ENCODE peak calls at places on chromosomes 12 and 14, in four cellular contexts. R is breast epithelium, I is lower leg skin, V is transverse colon. O is an unnamed sample.

GRCh38 chr12:87678453-87678852 is 350.7 kb downstream of the C12orf50 start:
- DNase-seq in R (no peak), I (no peak), V (no peak), O (no peak)

GRCh38 chr14:86153480-86153879 is 623.5 kb downstream of the FLRT2 start:
- DNase-seq in R (no peak), I (no peak), V (no peak), O (no peak)

GRCh38 chr12:85057370-85057963 is 21.3 kb downstream of the LRRIQ1 start:
- DNase-seq in R (no peak), I (peak), V (peak), O (peak)

GRCh38 chr12:53966070-53966384 is 6.9 kb upstream of the HOXC11 start:
- DNase-seq in R (no peak), I (no peak), V (no peak), O (no peak)

GRCh38 chr14:96249016-96249415 is 7.0 kb upstream of the BDKRB1 start:
- DNase-seq in R (no peak), I (peak), V (no peak), O (no peak)

GRCh38 chr14:80426686-80427085 is 215.4 kb upstream of the DIO2 start:
- DNase-seq in R (no peak), I (no peak), V (no peak), O (no peak)

GRCh38 chr12:125922328-125922727 is 857.1 kb downstream of the AACS start:
- DNase-seq in R (no peak), I (no peak), V (no peak), O (no peak)

GRCh38 chr14:101705733-101706508 is 55.6 kb upstream of the PPP2R5C start:
- DNase-seq in R (no peak), I (peak), V (peak), O (peak)

GRCh38 chr12:130440411-130441080 is 102.9 kb downstream of the PIWIL1 start:
- DNase-seq in R (no peak), I (no peak), V (no peak), O (no peak)

GRCh38 chr14:37598085-37598972 is 2.9 kb downstream of the TTC6 start:
- DNase-seq in R (peak), I (no peak), V (peak), O (no peak)

GRCh38 chr14:89033756-89034155 is 209.3 kb downstream of the TTC8 start:
- DNase-seq in R (no peak), I (no peak), V (no peak), O (no peak)

GRCh38 chr12:62977419-62977818 is 42.5 kb upstream of the PPM1H start:
- DNase-seq in R (no peak), I (no peak), V (peak), O (peak)

GRCh38 chr12:117119592-117120198 is 20.5 kb upstream of the TESC start:
- DNase-seq in R (no peak), I (no peak), V (no peak), O (peak)

GRCh38 chr12:118187746-118188390 is 51.9 kb downstream of the PEBP1 start:
- DNase-seq in R (no peak), I (no peak), V (no peak), O (peak)

GRCh38 chr12:29707846-29708245 is 75.9 kb downstream of the TMTC1 start:
- DNase-seq in R (no peak), I (no peak), V (no peak), O (no peak)

GRCh38 chr12:78035913-78036658 is 205.4 kb downstream of the NAV3 start:
- DNase-seq in R (no peak), I (no peak), V (no peak), O (no peak)

GRCh38 chr14:65849096-65849495 is 436.6 kb downstream of the FUT8 start:
- DNase-seq in R (no peak), I (no peak), V (no peak), O (no peak)

GRCh38 chr12:65695077-65695865 is 129.0 kb upstream of the HMGA2 start:
- DNase-seq in R (peak), I (no peak), V (peak), O (no peak)

GRCh38 chr12:114425031-114425626 is 19.2 kb upstream of the TBX5 start:
- DNase-seq in R (no peak), I (no peak), V (no peak), O (no peak)

GRCh38 chr12:645563-646071 is 17.6 kb downstream of the NINJ2 start:
- DNase-seq in R (no peak), I (peak), V (no peak), O (peak)

GRCh38 chr14:69183735-69184134 is 7.6 kb upstream of the EXD2 start:
- DNase-seq in R (no peak), I (no peak), V (no peak), O (no peak)

GRCh38 chr14:104150201-104151027 is 12.0 kb downstream of the KIF26A start:
- DNase-seq in R (no peak), I (no peak), V (no peak), O (peak)

GRCh38 chr14:92973265-92973797 is 50.4 kb downstream of the CHGA start:
- DNase-seq in R (peak), I (peak), V (peak), O (peak)

GRCh38 chr14:96797188-96797942 is at the start of gene VRK1:
- DNase-seq in R (peak), I (peak), V (peak), O (peak)

GRCh38 chr12:42140901-42141300 is 3.8 kb downstream of the GXYLT1 start:
- DNase-seq in R (no peak), I (no peak), V (no peak), O (no peak)

GRCh38 chr14:96104469-96105057 is 65.4 kb downstream of the C14orf132 start:
- DNase-seq in R (peak), I (peak), V (peak), O (no peak)

GRCh38 chr14:96090441-96091148 is 51.4 kb downstream of the C14orf132 start:
- DNase-seq in R (peak), I (no peak), V (peak), O (no peak)

GRCh38 chr12:8784464-8784863 is 38.0 kb upstream of the A2ML1 start:
- DNase-seq in R (no peak), I (no peak), V (no peak), O (no peak)

GRCh38 chr12:71935594-71935993 is 3.1 kb upstream of the TPH2 start:
- DNase-seq in R (no peak), I (no peak), V (no peak), O (no peak)

GRCh38 chr14:94180655-94181271 is 6.6 kb downstream of the PPP4R4 start:
- DNase-seq in R (no peak), I (no peak), V (no peak), O (peak)

GRCh38 chr14:34461334-34462131 is 507 bp downstream of the SPTSSA start:
- DNase-seq in R (no peak), I (peak), V (peak), O (peak)

GRCh38 chr14:77562681-77563080 is 53.8 kb downstream of the SPTLC2 start:
- DNase-seq in R (no peak), I (no peak), V (no peak), O (no peak)

GRCh38 chr12:79056775-79057174 is 192.2 kb downstream of the SYT1 start:
- DNase-seq in R (no peak), I (no peak), V (no peak), O (no peak)

GRCh38 chr14:65949711-65950516 is 536.3 kb upstream of the CCDC196 start:
- DNase-seq in R (peak), I (no peak), V (peak), O (peak)

GRCh38 chr12:81164827-81165226 is 86.9 kb downstream of the ACSS3 start:
- DNase-seq in R (no peak), I (no peak), V (no peak), O (no peak)

GRCh38 chr14:90381011-90381790 is 15.6 kb upstream of the CALM1 start:
- DNase-seq in R (no peak), I (peak), V (peak), O (peak)

GRCh38 chr12:24944598-24944975 is 4.3 kb downstream of the BCAT1 start:
- DNase-seq in R (no peak), I (no peak), V (no peak), O (no peak)

GRCh38 chr12:86484473-86484872 is 228.3 kb upstream of the MGAT4C start:
- DNase-seq in R (no peak), I (no peak), V (no peak), O (no peak)
- TF ChIP-seq POLR2A in R (no peak), I (no peak), V (no peak), O (no peak)

GRCh38 chr12:132687211-132688164 is at the start of the genes POLE and PXMP2:
- DNase-seq in R (peak), I (peak), V (peak), O (peak)
- TF ChIP-seq POLR2A in R (no peak), I (no peak), V (peak), O (peak)

DNA sequence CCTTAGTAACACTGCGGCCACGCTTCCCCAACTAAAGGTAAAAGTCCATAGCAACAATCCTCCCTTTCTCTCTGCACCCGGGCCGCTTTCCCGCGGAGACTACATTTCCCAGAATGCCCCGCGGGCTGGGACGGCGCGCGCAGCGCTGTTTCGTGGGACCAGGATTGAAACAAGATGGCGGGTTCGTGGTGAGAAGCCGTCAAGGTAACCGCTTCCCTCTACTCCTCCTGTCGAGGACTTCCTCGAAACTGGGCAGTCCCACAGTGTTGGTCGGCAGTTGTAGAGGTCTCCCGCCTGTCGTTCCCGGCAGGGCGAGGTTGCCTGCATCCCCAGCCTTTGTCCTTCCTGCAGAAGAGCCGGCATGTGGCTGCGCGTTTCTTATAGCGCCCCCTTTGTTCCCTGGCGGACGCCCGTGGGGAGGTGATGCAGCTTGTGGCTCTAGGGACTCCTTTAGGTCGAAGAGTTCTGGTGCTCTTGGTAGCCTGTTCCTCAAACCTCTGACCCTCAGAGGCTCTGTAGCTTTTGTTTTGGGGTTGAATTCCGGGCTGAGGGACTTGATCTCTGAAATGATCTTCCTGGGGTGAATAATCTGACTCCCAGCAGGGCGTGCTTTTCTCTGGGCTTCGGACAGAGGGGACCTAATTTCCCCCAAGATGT is at the start of gene MRPL42:
- DNase-seq in R (peak), I (peak), V (peak), O (peak)
- TF ChIP-seq POLR2A in R (peak), I (no peak), V (peak), O (peak)

GRCh38 chr12:121713257-121714155 is 954 bp downstream of the TMEM120B start:
- DNase-seq in R (no peak), I (peak), V (peak), O (peak)
- TF ChIP-seq POLR2A in R (no peak), I (no peak), V (no peak), O (no peak)

GRCh38 chr12:131949431-131950181 is at the start of gene EP400:
- DNase-seq in R (peak), I (peak), V (peak), O (peak)
- TF ChIP-seq POLR2A in R (no peak), I (no peak), V (peak), O (peak)

DNA sequence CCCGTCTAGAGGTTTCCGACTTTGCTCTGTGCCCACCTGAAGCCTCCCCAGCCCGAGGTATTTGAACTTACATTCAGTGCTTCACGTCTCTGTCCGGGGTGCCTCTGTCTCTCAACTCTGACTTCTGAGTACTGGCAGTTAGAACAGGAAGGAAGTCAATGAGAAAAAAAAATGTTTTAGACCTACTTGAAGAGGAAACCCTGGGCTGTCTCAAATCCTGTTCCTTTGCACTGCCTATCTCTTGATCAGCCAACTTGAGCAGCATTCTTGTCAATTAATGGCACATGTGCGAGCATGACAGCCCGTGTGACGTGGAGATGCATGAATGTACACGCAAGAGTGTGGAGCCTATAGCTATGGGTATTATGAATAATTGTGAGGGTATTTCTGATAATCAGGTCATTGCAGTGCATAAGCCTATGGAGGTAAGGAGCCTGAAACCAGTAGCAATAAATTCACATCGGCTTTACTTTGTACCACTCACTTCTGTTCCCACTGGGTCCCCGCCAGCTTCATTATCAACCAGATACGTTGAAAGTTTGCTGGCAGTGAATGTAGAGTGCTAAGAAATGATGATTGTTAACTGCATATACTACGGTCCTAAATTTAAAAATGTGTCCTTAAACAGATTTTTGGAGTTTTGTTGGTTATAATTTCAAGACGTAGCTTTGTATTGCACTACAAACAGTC is at the start of gene ARHGDIB:
- DNase-seq in R (no peak), I (peak), V (peak), O (peak)
- TF ChIP-seq POLR2A in R (no peak), I (no peak), V (peak), O (peak)

GRCh38 chr12:120301962-120302815 is at the start of gene SIRT4:
- DNase-seq in R (peak), I (peak), V (peak), O (peak)
- TF ChIP-seq POLR2A in R (no peak), I (no peak), V (no peak), O (peak)

O was measured in erythroblast.